ENCODE peak calls at places on chromosomes 7 and 10, in four cellular contexts. G is HepG2; Q is CD4-positive, alpha-beta T cell; P is AG08395. K is an unnamed sample.

GRCh38 chr7:120992272-120993010 is 3.9 kb downstream of the CPED1 start:
- DNase-seq in G (no peak), Q (no peak), P (no peak), K (no peak)

GRCh38 chr7:33059635-33060034 is 2.9 kb downstream of the NT5C3A start:
- DNase-seq in G (no peak), Q (no peak), P (no peak), K (no peak)

GRCh38 chr7:29342761-29343160 is 148.2 kb downstream of the CHN2 start:
- DNase-seq in G (no peak), Q (no peak), P (peak; percentile 27), K (no peak)

GRCh38 chr10:124896751-124897150 is 45.2 kb upstream of the ZRANB1 start:
- DNase-seq in G (no peak), Q (no peak), P (no peak), K (no peak)

GRCh38 chr7:1210979-1211608 is 21.6 kb upstream of the UNCX start:
- DNase-seq in G (no peak), Q (no peak), P (no peak), K (no peak)

GRCh38 chr7:6424702-6425072 is 23.1 kb downstream of the DAGLB start:
- DNase-seq in G (no peak), Q (no peak), P (no peak), K (no peak)

GRCh38 chr10:133150656-133151055 is 9.4 kb upstream of the KNDC1 start:
- DNase-seq in G (no peak), Q (no peak), P (no peak), K (no peak)

GRCh38 chr7:94632338-94633024 is 23.5 kb downstream of the SGCE start:
- DNase-seq in G (no peak), Q (no peak), P (peak; percentile 42), K (peak; percentile 48)

GRCh38 chr10:98125940-98126631 is 8.4 kb upstream of the R3HCC1L start:
- DNase-seq in G (no peak), Q (no peak), P (no peak), K (no peak)

GRCh38 chr7:150369740-150370501 is 1.3 kb downstream of the REPIN1 start:
- DNase-seq in G (no peak), Q (no peak), P (no peak), K (no peak)

GRCh38 chr7:24291271-24291670 is 7.3 kb downstream of the NPY start:
- DNase-seq in G (no peak), Q (no peak), P (no peak), K (no peak)

GRCh38 chr10:44908071-44908709 is 2.9 kb upstream of the TMEM72 start:
- DNase-seq in G (no peak), Q (no peak), P (no peak), K (no peak)

GRCh38 chr10:36759111-36759805 is 366.1 kb upstream of the ANKRD30A start:
- DNase-seq in G (no peak), Q (no peak), P (peak; percentile 91), K (peak; percentile 86)

GRCh38 chr10:12971001-12971788 is 30.3 kb downstream of the CCDC3 start:
- DNase-seq in G (no peak), Q (no peak), P (no peak), K (peak; percentile 35)

GRCh38 chr10:132820056-132820455 is 34.1 kb upstream of the NKX6-2 start:
- DNase-seq in G (no peak), Q (no peak), P (no peak), K (no peak)

GRCh38 chr10:18113881-18114280 is 26.3 kb upstream of the CACNB2 start:
- DNase-seq in G (no peak), Q (no peak), P (no peak), K (no peak)

GRCh38 chr10:3858051-3858845 is 73.2 kb upstream of the KLF6 start:
- DNase-seq in G (no peak), Q (no peak), P (no peak), K (no peak)

GRCh38 chr7:2299853-2300512 is 14.3 kb downstream of the SNX8 start:
- DNase-seq in G (no peak), Q (no peak), P (no peak), K (no peak)

GRCh38 chr10:14583252-14583651 is 191.4 kb downstream of the FAM107B start:
- DNase-seq in G (no peak), Q (peak; percentile 88), P (no peak), K (no peak)

GRCh38 chr7:159107052-159107892 is 37.4 kb downstream of the VIPR2 start:
- DNase-seq in G (no peak), Q (no peak), P (no peak), K (no peak)

GRCh38 chr10:123346581-123346980 is 192.4 kb downstream of the BUB3 start:
- DNase-seq in G (no peak), Q (no peak), P (no peak), K (no peak)

GRCh38 chr10:100984670-100985177 is 2.6 kb downstream of the MRPL43 start:
- DNase-seq in G (no peak), Q (no peak), P (no peak), K (no peak)

GRCh38 chr7:150986099-150986512 is 4.7 kb upstream of the NOS3 start:
- DNase-seq in G (no peak), Q (no peak), P (peak; percentile 83), K (peak; percentile 80)

K was measured in hepatic stellate cell.